ENCODE peak calls at places on chromosomes 7 and 10, in five cellular contexts. One of them, this sample, is unnamed.

GRCh38 chr10:131872011-131872836 is 28.6 kb upstream of the PPP2R2D start:
- DNase-seq in A172: no peak
- DNase-seq in foreskin fibroblast: no peak
- DNase-seq in uterus: no peak
- DNase-seq in fibroblast of lung: no peak
- DNase-seq in this sample: no peak

GRCh38 chr7:127974611-127975010 is 56.6 kb downstream of the LRRC4 start:
- DNase-seq in fibroblast of lung: no peak
- DNase-seq in A172: no peak
- DNase-seq in foreskin fibroblast: no peak
- DNase-seq in uterus: no peak
- DNase-seq in this sample: no peak

GRCh38 chr10:79243211-79244067 is 103.8 kb upstream of the PPIF start:
- DNase-seq in foreskin fibroblast: no peak
- DNase-seq in A172: no peak
- DNase-seq in uterus: no peak
- DNase-seq in fibroblast of lung: no peak
- DNase-seq in this sample: no peak

GRCh38 chr10:93440591-93441012 is 41.5 kb downstream of the MYOF start:
- DNase-seq in uterus: no peak
- DNase-seq in A172: peak; percentile 83
- DNase-seq in fibroblast of lung: peak; percentile 59
- DNase-seq in foreskin fibroblast: peak; percentile 23
- DNase-seq in this sample: peak; percentile 50

GRCh38 chr7:4149236-4149635 is 532.9 kb upstream of the FOXK1 start:
- DNase-seq in foreskin fibroblast: no peak
- DNase-seq in uterus: no peak
- DNase-seq in fibroblast of lung: no peak
- DNase-seq in A172: no peak
- DNase-seq in this sample: no peak

GRCh38 chr10:35208536-35208935 is 81.9 kb downstream of the CREM start:
- DNase-seq in fibroblast of lung: no peak
- DNase-seq in foreskin fibroblast: no peak
- DNase-seq in uterus: no peak
- DNase-seq in A172: no peak
- DNase-seq in this sample: no peak

GRCh38 chr10:8787649-8788048 is 733.2 kb downstream of the GATA3 start:
- DNase-seq in foreskin fibroblast: no peak
- DNase-seq in A172: no peak
- DNase-seq in fibroblast of lung: no peak
- DNase-seq in uterus: no peak
- DNase-seq in this sample: no peak

GRCh38 chr7:35339811-35340210 is 85.9 kb upstream of the TBX20 start:
- DNase-seq in uterus: no peak
- DNase-seq in fibroblast of lung: no peak
- DNase-seq in A172: no peak
- DNase-seq in foreskin fibroblast: no peak
- DNase-seq in this sample: no peak

GRCh38 chr10:103643381-103643780 is 149.9 kb downstream of the NEURL1 start:
- DNase-seq in A172: no peak
- DNase-seq in uterus: no peak
- DNase-seq in fibroblast of lung: no peak
- DNase-seq in foreskin fibroblast: no peak
- DNase-seq in this sample: no peak

GRCh38 chr10:132444877-132445351 is 47.9 kb downstream of the PWWP2B start:
- DNase-seq in uterus: no peak
- DNase-seq in fibroblast of lung: no peak
- DNase-seq in foreskin fibroblast: no peak
- DNase-seq in A172: peak; percentile 46
- DNase-seq in this sample: no peak

GRCh38 chr7:94087664-94088352 is 83.7 kb upstream of the BET1 start:
- DNase-seq in foreskin fibroblast: peak; percentile 64
- DNase-seq in A172: peak; percentile 65
- DNase-seq in fibroblast of lung: peak; percentile 84
- DNase-seq in uterus: no peak
- DNase-seq in this sample: peak; percentile 65

GRCh38 chr10:78524342-78524741 is 490.7 kb downstream of the RPS24 start:
- DNase-seq in uterus: no peak
- DNase-seq in foreskin fibroblast: no peak
- DNase-seq in A172: no peak
- DNase-seq in fibroblast of lung: no peak
- DNase-seq in this sample: no peak

GRCh38 chr7:351681-352480 is 61.9 kb downstream of the FOXL3 start:
- DNase-seq in fibroblast of lung: no peak
- DNase-seq in A172: no peak
- DNase-seq in uterus: no peak
- DNase-seq in foreskin fibroblast: no peak
- DNase-seq in this sample: no peak

GRCh38 chr10:11553773-11554381 is 57.6 kb downstream of the USP6NL start:
- DNase-seq in uterus: no peak
- DNase-seq in A172: no peak
- DNase-seq in foreskin fibroblast: no peak
- DNase-seq in fibroblast of lung: no peak
- DNase-seq in this sample: no peak

GRCh38 chr10:84095821-84096497 is 43.4 kb upstream of the GHITM start:
- DNase-seq in A172: peak; percentile 30
- DNase-seq in uterus: no peak
- DNase-seq in foreskin fibroblast: no peak
- DNase-seq in fibroblast of lung: no peak
- DNase-seq in this sample: no peak

GRCh38 chr10:61786728-61787127 is 114.8 kb upstream of the ARID5B start:
- DNase-seq in A172: peak; percentile 65
- DNase-seq in foreskin fibroblast: peak; percentile 64
- DNase-seq in uterus: peak; percentile 24
- DNase-seq in fibroblast of lung: peak; percentile 86
- DNase-seq in this sample: peak; percentile 23

GRCh38 chr7:3408814-3409595 is 108.0 kb downstream of the SDK1 start:
- DNase-seq in A172: no peak
- DNase-seq in fibroblast of lung: no peak
- DNase-seq in foreskin fibroblast: no peak
- DNase-seq in uterus: no peak
- DNase-seq in this sample: no peak

GRCh38 chr10:17647316-17647715 is 3.4 kb downstream of the STAM start:
- DNase-seq in A172: no peak
- DNase-seq in foreskin fibroblast: no peak
- DNase-seq in uterus: no peak
- DNase-seq in fibroblast of lung: no peak
- DNase-seq in this sample: no peak

GRCh38 chr7:123622660-123623386 is 21.2 kb downstream of the ASB15 start:
- DNase-seq in fibroblast of lung: peak; percentile 20
- DNase-seq in uterus: no peak
- DNase-seq in foreskin fibroblast: no peak
- DNase-seq in A172: no peak
- DNase-seq in this sample: no peak

This sample was measured in kidney glomerular epithelial cell.